ENCODE peak calls at places on chromosomes 5 and 9, in five cellular contexts. G, C, Z, I and A are unnamed samples.

GRCh38 chr9:92970467-92970923 is 23.2 kb downstream of the FGD3 start:
- DNase-seq in Z (no peak), C (peak), G (no peak), I (peak), A (peak)

GRCh38 chr9:77714077-77714549 is 66.0 kb upstream of the GNA14 start:
- DNase-seq in Z (no peak), C (peak), G (no peak), I (no peak), A (peak)

GRCh38 chr5:147479949-147480348 is 29.9 kb downstream of the DPYSL3 start:
- DNase-seq in Z (no peak), C (peak), I (peak), G (peak), A (no peak)

GRCh38 chr5:132905938-132906337 is 32.5 kb downstream of the LEAP2 start:
- DNase-seq in Z (peak), I (no peak), G (peak), C (peak), A (no peak)

GRCh38 chr9:127345566-127345965 is 51.4 kb upstream of the SLC2A8 start:
- DNase-seq in I (no peak), G (no peak), Z (no peak), C (no peak), A (no peak)

GRCh38 chr5:138978085-138978484 is 103.0 kb upstream of the LRRTM2 start:
- DNase-seq in C (no peak), I (no peak), Z (no peak), G (no peak), A (no peak)

GRCh38 chr5:43179836-43180235 is 12.2 kb upstream of the NIM1K start:
- DNase-seq in C (no peak), G (no peak), Z (no peak), I (no peak), A (no peak)

GRCh38 chr9:71716138-71716909 is 52.0 kb downstream of the CEMIP2 start:
- DNase-seq in G (no peak), Z (no peak), C (peak), I (no peak), A (no peak)

GRCh38 chr5:130605200-130605599 is 559.9 kb downstream of the HINT1 start:
- DNase-seq in G (peak), C (no peak), Z (no peak), I (no peak), A (no peak)

GRCh38 chr5:33043598-33043997 is 332.5 kb downstream of the NPR3 start:
- DNase-seq in I (no peak), C (no peak), Z (no peak), G (no peak), A (no peak)

GRCh38 chr9:136023401-136024225 is 62.4 kb upstream of the UBAC1 start:
- DNase-seq in I (no peak), Z (no peak), C (peak), G (no peak), A (peak)

GRCh38 chr5:78984020-78984610 is 995 bp downstream of the ARSB start:
- DNase-seq in G (no peak), C (peak), Z (peak), I (no peak), A (no peak)

GRCh38 chr5:100647461-100648230 is 112.5 kb downstream of the FAM174A start:
- DNase-seq in C (no peak), G (peak), Z (no peak), I (no peak), A (no peak)

GRCh38 chr5:17394086-17394485 is 103.9 kb upstream of the TAF11L2 start:
- DNase-seq in C (no peak), I (no peak), Z (no peak), G (no peak), A (no peak)

GRCh38 chr5:96868603-96869371 is 7.5 kb upstream of the ERAP2 start:
- DNase-seq in Z (peak), C (peak), I (no peak), G (peak), A (no peak)

GRCh38 chr5:23419115-23419514 is 88.3 kb upstream of the PRDM9 start:
- DNase-seq in G (peak), I (no peak), Z (no peak), C (peak), A (no peak)

GRCh38 chr9:134066546-134066922 is 1.3 kb downstream of the BRD3 start:
- DNase-seq in C (peak), I (no peak), Z (peak), G (no peak), A (no peak)

GRCh38 chr5:151523335-151523734 is 67.8 kb downstream of the FAT2 start:
- DNase-seq in Z (peak), I (no peak), G (peak), C (peak), A (peak)

GRCh38 chr5:54087436-54087835 is 222.9 kb downstream of the ARL15 start:
- DNase-seq in I (peak), G (no peak), Z (no peak), C (peak), A (peak)

GRCh38 chr5:134177197-134178171 is 734 bp upstream of the SKP1 start:
- DNase-seq in I (peak), Z (peak), G (peak), C (peak), A (peak)

GRCh38 chr9:128128836-128129590 is 1.5 kb upstream of the PTGES2 start:
- DNase-seq in G (no peak), I (no peak), C (no peak), Z (no peak), A (no peak)

GRCh38 chr5:56148453-56148971 is 84.6 kb downstream of the ANKRD55 start:
- DNase-seq in Z (no peak), C (no peak), G (no peak), I (no peak), A (no peak)

GRCh38 chr9:129306318-129306973 is 128.4 kb upstream of the IER5L start:
- DNase-seq in G (no peak), Z (no peak), I (no peak), C (no peak), A (no peak)

GRCh38 chr5:167158588-167158987 is 1132.9 kb upstream of the WWC1 start:
- DNase-seq in I (no peak), G (no peak), Z (no peak), C (no peak), A (no peak)

DNA sequence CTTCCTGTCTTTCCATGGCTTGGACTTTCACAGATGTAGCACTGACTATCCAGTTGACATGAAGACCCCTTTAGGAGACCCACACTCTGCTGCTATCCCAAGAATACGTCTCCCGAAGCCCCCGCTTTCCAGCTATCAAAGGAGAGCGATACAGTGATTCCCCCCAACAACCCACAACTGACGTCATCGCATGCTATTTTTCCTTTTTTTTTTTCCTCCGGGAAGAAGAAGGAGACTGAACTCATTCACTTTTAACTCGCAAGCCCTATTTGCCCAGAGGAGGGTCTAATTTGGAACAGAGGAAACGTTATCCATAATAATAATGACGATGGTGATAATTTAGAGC is 2.1 kb downstream of the PAPPA start:
- DNase-seq in C (peak), G (no peak), Z (no peak), I (no peak), A (no peak)
- H3K4me3 ChIP-seq in C (peak), G (peak), Z (no peak), I (peak), A (peak)

DNA sequence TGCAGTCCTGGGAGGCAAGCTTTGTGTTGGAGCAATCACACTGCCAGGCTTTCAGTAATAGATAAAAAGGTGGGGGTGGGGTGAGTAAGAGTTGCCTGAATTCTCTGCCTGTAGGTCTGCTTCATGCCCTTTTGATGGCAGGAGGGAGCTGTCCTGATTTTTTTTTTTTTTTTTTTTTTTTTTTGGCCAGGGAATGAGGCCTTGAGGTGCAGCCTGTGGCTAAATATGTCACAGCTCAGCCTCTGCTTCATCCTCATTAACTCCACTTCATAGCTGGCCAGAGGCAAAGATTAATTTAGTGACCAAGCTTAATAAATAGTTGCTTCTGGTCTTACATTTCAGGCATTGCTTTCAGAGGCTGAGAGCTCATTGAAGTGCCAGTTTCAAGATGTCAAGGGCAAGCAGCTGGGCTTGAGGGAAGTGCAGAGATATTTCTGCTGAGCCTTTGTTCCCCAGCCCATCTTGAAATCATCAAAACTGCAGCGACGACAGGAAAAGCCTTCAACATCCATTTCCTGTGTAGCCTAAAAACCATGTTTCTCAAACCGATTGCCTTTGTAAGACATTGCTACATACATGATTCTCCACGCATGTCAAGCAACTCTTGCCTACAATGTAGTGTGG is 134.7 kb downstream of the MACIR start:
- DNase-seq in C (peak), G (no peak), Z (no peak), I (no peak), A (peak)
- TF ChIP-seq CTCF in C (no peak), G (no peak), Z (no peak), I (peak), A (peak)

GRCh38 chr9:69758001-69758730 is 1.6 kb downstream of the PTAR1 start:
- DNase-seq in I (peak), C (peak), Z (peak), G (no peak), A (no peak)
- H3K4me3 ChIP-seq in I (peak), C (peak), Z (peak), G (peak), A (peak)

GRCh38 chr5:89263846-89264245 is 380.9 kb upstream of the MEF2C start:
- DNase-seq in I (no peak), Z (no peak), C (no peak), G (no peak), A (no peak)
- TF ChIP-seq CTCF in I (no peak), Z (no peak), C (no peak), G (no peak), A (no peak)

DNA sequence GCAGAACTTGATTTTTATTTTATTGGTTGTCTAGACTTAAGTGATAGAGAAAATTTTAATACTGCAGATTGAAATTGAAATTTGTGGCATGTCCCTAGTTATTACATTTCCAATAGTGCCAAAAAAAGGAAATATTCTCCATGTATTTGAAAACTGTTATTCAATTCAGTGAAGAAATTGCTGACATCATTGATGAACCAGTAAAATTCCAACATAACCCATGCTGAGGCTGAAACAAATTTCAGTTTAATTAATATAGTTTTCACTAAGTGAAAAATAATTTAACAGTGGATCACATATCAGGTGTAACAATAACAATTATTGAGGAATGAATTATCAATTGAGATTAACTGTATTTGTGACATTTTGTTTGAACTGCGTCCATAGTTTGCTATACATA is 38.7 kb downstream of the LURAP1L start:
- DNase-seq in C (no peak), I (no peak), G (no peak), Z (no peak), A (no peak)
- H3K4me3 ChIP-seq in C (peak), I (no peak), G (peak), Z (no peak), A (no peak)

DNA sequence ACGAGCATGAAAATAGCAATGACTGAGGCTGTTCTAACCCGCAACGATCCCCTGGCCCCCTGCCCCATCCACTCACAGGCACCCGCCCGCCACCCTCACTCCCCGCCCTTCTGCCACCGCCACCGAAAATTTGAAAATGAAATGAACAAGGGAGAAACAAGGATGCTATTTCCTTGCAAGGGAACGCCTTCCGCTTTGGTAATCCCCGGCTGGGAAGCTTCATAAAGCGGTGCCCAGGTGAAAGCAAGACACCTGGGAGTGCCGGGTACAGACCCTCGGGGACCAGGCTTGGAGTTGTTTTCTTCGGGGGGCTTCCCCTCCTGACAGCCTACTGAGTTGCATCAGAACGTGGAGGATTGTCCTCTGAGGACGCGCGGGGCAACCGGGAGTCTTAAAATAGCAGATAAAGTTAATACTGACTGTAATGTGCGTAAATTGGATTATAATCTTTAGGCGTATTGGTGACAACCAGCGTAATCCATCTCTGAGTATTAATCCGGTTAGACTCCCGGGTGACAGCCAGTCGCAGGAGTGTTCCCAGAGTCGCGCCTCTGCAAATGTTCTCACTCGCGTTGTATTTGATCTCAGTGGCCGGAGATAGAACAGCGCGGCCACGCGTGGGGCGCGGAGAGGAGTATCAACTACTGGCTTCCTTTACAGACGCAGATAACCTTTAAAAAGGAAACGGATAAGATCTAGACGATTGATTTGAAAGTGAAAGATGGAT is 885 bp upstream of the MLLT3 start:
- DNase-seq in G (no peak), Z (peak), C (no peak), I (no peak), A (no peak)
- TF ChIP-seq CTCF in G (no peak), Z (no peak), C (no peak), I (no peak), A (no peak)

DNA sequence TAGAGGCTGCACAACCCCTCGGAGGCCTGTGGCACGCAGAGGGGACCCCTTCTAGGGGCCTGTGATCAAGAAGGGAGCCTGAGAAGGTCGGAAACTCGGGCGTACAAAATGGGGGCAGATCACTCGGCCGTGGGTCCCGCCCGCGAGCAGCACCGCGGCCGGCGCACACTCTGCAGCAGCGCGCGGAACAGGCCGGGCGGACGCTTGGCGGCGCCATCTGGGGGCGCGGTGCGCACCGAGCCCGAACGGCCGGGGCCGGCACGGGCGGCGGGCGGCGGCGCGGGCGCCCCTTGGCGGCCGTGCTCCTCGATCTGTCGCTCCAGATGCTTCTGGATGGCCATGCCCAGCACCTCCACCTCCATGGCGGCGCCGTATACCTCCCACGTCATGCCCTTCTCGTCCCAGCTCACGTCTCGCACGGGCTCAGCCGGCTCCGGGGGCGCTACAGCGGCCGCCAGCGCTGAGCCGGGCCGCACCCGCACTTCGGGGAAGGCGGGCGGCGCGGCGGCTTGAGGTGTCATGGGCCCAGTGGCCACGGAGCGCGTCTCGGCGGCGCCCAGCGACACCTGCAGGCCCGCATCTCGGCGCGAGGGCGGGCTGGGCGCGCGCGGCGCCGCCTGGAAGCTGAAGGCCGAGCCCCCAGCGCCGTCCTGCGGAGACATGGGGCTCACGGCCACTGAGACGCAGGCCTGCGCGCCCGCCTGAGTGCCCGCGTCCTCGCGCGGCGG is 13.1 kb downstream of the GPRIN1 start:
- DNase-seq in G (no peak), Z (peak), C (peak), I (no peak), A (no peak)
- H3K4me3 ChIP-seq in G (no peak), Z (no peak), C (no peak), I (no peak), A (no peak)

GRCh38 chr9:125548141-125548540 is 158.9 kb downstream of the MAPKAP1 start:
- DNase-seq in G (no peak), Z (no peak), I (no peak), C (no peak), A (no peak)

GRCh38 chr9:125550633-125551032 is 156.4 kb downstream of the MAPKAP1 start:
- DNase-seq in I (no peak), Z (no peak), G (no peak), C (no peak), A (no peak)

GRCh38 chr9:125550216-125550614 is 156.8 kb downstream of the MAPKAP1 start:
- DNase-seq in Z (no peak), I (no peak), C (peak), G (no peak), A (no peak)

GRCh38 chr9:125551781-125552180 is 155.2 kb downstream of the MAPKAP1 start:
- DNase-seq in C (no peak), G (no peak), I (no peak), Z (no peak), A (no peak)

GRCh38 chr9:125549465-125550215 is 157.4 kb downstream of the MAPKAP1 start:
- DNase-seq in G (no peak), Z (no peak), C (peak), I (peak), A (no peak)
- TF ChIP-seq CTCF in G (no peak), Z (no peak), C (no peak), I (no peak), A (no peak)